ENCODE peak calls at places on chromosomes 13 and 19, in eight cellular contexts. One of them, this sample, is unnamed.

GRCh38 chr13:86559915-86560314 is 760.7 kb upstream of the SLITRK6 start:
- DNase-seq in upper lobe of left lung: no peak
- DNase-seq in stimulated activated CD8-positive, alpha-beta memory T cell treated with anti-CD3 and anti-CD28 coated beads, Interleukin-15, amount 100 ng/mL, for 24 hours: no peak
- DNase-seq in mammary epithelial cell: no peak
- DNase-seq in caudate nucleus: no peak
- DNase-seq in activated CD8-positive, alpha-beta memory T cell treated with anti-CD3 and anti-CD28 coated beads for 48 hours: no peak
- DNase-seq in NCI-H1092 treated with DMSO at 0.1 percent for 48 hours: peak; percentile 57
- DNase-seq in T-helper 9 cell: no peak
- DNase-seq in this sample: no peak

GRCh38 chr13:53357582-53357981 is 329.0 kb downstream of the OLFM4 start:
- DNase-seq in upper lobe of left lung: no peak
- DNase-seq in NCI-H1092 treated with DMSO at 0.1 percent for 48 hours: no peak
- DNase-seq in mammary epithelial cell: no peak
- DNase-seq in caudate nucleus: no peak
- DNase-seq in stimulated activated CD8-positive, alpha-beta memory T cell treated with anti-CD3 and anti-CD28 coated beads, Interleukin-15, amount 100 ng/mL, for 24 hours: no peak
- DNase-seq in T-helper 9 cell: no peak
- DNase-seq in activated CD8-positive, alpha-beta memory T cell treated with anti-CD3 and anti-CD28 coated beads for 48 hours: no peak
- DNase-seq in this sample: no peak

GRCh38 chr19:42634409-42635232 is 39.9 kb upstream of the CEACAM8 start:
- DNase-seq in activated CD8-positive, alpha-beta memory T cell treated with anti-CD3 and anti-CD28 coated beads for 48 hours: no peak
- DNase-seq in mammary epithelial cell: peak; percentile 34
- DNase-seq in upper lobe of left lung: no peak
- DNase-seq in caudate nucleus: peak; percentile 0
- DNase-seq in stimulated activated CD8-positive, alpha-beta memory T cell treated with anti-CD3 and anti-CD28 coated beads, Interleukin-15, amount 100 ng/mL, for 24 hours: no peak
- DNase-seq in NCI-H1092 treated with DMSO at 0.1 percent for 48 hours: peak; percentile 0
- DNase-seq in T-helper 9 cell: peak; percentile 5
- DNase-seq in this sample: no peak

GRCh38 chr13:25865391-25865790 is 186.4 kb downstream of the SHISA2 start:
- DNase-seq in NCI-H1092 treated with DMSO at 0.1 percent for 48 hours: no peak
- DNase-seq in upper lobe of left lung: no peak
- DNase-seq in stimulated activated CD8-positive, alpha-beta memory T cell treated with anti-CD3 and anti-CD28 coated beads, Interleukin-15, amount 100 ng/mL, for 24 hours: no peak
- DNase-seq in mammary epithelial cell: no peak
- DNase-seq in activated CD8-positive, alpha-beta memory T cell treated with anti-CD3 and anti-CD28 coated beads for 48 hours: no peak
- DNase-seq in caudate nucleus: no peak
- DNase-seq in T-helper 9 cell: no peak
- DNase-seq in this sample: no peak

GRCh38 chr13:110466261-110466660 is 95.3 kb downstream of the RAB20 start:
- DNase-seq in NCI-H1092 treated with DMSO at 0.1 percent for 48 hours: no peak
- DNase-seq in mammary epithelial cell: no peak
- DNase-seq in caudate nucleus: no peak
- DNase-seq in upper lobe of left lung: no peak
- DNase-seq in T-helper 9 cell: no peak
- DNase-seq in activated CD8-positive, alpha-beta memory T cell treated with anti-CD3 and anti-CD28 coated beads for 48 hours: no peak
- DNase-seq in stimulated activated CD8-positive, alpha-beta memory T cell treated with anti-CD3 and anti-CD28 coated beads, Interleukin-15, amount 100 ng/mL, for 24 hours: no peak
- DNase-seq in this sample: no peak

GRCh38 chr19:6739390-6739883 is at the start of gene TRIP10:
- DNase-seq in activated CD8-positive, alpha-beta memory T cell treated with anti-CD3 and anti-CD28 coated beads for 48 hours: peak; percentile 72
- DNase-seq in caudate nucleus: peak; percentile 84
- DNase-seq in upper lobe of left lung: peak; percentile 96
- DNase-seq in NCI-H1092 treated with DMSO at 0.1 percent for 48 hours: peak; percentile 6
- DNase-seq in stimulated activated CD8-positive, alpha-beta memory T cell treated with anti-CD3 and anti-CD28 coated beads, Interleukin-15, amount 100 ng/mL, for 24 hours: peak; percentile 69
- DNase-seq in T-helper 9 cell: peak; percentile 77
- DNase-seq in mammary epithelial cell: peak; percentile 57
- DNase-seq in this sample: peak; percentile 72

GRCh38 chr19:30870861-30871260 is 478.4 kb downstream of the TSHZ3 start:
- DNase-seq in mammary epithelial cell: no peak
- DNase-seq in caudate nucleus: no peak
- DNase-seq in stimulated activated CD8-positive, alpha-beta memory T cell treated with anti-CD3 and anti-CD28 coated beads, Interleukin-15, amount 100 ng/mL, for 24 hours: no peak
- DNase-seq in NCI-H1092 treated with DMSO at 0.1 percent for 48 hours: no peak
- DNase-seq in T-helper 9 cell: no peak
- DNase-seq in upper lobe of left lung: no peak
- DNase-seq in activated CD8-positive, alpha-beta memory T cell treated with anti-CD3 and anti-CD28 coated beads for 48 hours: no peak
- DNase-seq in this sample: no peak

GRCh38 chr19:4035582-4035981 is 28.0 kb downstream of the PIAS4 start:
- DNase-seq in NCI-H1092 treated with DMSO at 0.1 percent for 48 hours: no peak
- DNase-seq in stimulated activated CD8-positive, alpha-beta memory T cell treated with anti-CD3 and anti-CD28 coated beads, Interleukin-15, amount 100 ng/mL, for 24 hours: no peak
- DNase-seq in activated CD8-positive, alpha-beta memory T cell treated with anti-CD3 and anti-CD28 coated beads for 48 hours: no peak
- DNase-seq in mammary epithelial cell: no peak
- DNase-seq in caudate nucleus: no peak
- DNase-seq in upper lobe of left lung: no peak
- DNase-seq in T-helper 9 cell: no peak
- DNase-seq in this sample: peak; percentile 15

GRCh38 chr13:34570954-34571353 is 371.1 kb upstream of the NBEA start:
- DNase-seq in upper lobe of left lung: no peak
- DNase-seq in T-helper 9 cell: no peak
- DNase-seq in stimulated activated CD8-positive, alpha-beta memory T cell treated with anti-CD3 and anti-CD28 coated beads, Interleukin-15, amount 100 ng/mL, for 24 hours: no peak
- DNase-seq in NCI-H1092 treated with DMSO at 0.1 percent for 48 hours: no peak
- DNase-seq in caudate nucleus: no peak
- DNase-seq in mammary epithelial cell: no peak
- DNase-seq in activated CD8-positive, alpha-beta memory T cell treated with anti-CD3 and anti-CD28 coated beads for 48 hours: no peak
- DNase-seq in this sample: no peak

GRCh38 chr13:77362166-77362565 is 35.3 kb upstream of the MYCBP2 start:
- DNase-seq in caudate nucleus: no peak
- DNase-seq in stimulated activated CD8-positive, alpha-beta memory T cell treated with anti-CD3 and anti-CD28 coated beads, Interleukin-15, amount 100 ng/mL, for 24 hours: no peak
- DNase-seq in mammary epithelial cell: no peak
- DNase-seq in activated CD8-positive, alpha-beta memory T cell treated with anti-CD3 and anti-CD28 coated beads for 48 hours: no peak
- DNase-seq in NCI-H1092 treated with DMSO at 0.1 percent for 48 hours: no peak
- DNase-seq in upper lobe of left lung: no peak
- DNase-seq in T-helper 9 cell: no peak
- DNase-seq in this sample: no peak

GRCh38 chr13:32142956-32143375 is 111.4 kb downstream of the FRY start:
- DNase-seq in NCI-H1092 treated with DMSO at 0.1 percent for 48 hours: no peak
- DNase-seq in stimulated activated CD8-positive, alpha-beta memory T cell treated with anti-CD3 and anti-CD28 coated beads, Interleukin-15, amount 100 ng/mL, for 24 hours: no peak
- DNase-seq in caudate nucleus: no peak
- DNase-seq in mammary epithelial cell: peak; percentile 17
- DNase-seq in upper lobe of left lung: no peak
- DNase-seq in T-helper 9 cell: no peak
- DNase-seq in activated CD8-positive, alpha-beta memory T cell treated with anti-CD3 and anti-CD28 coated beads for 48 hours: no peak
- DNase-seq in this sample: no peak

GRCh38 chr13:48334534-48335127 is 31.1 kb downstream of the RB1 start:
- DNase-seq in T-helper 9 cell: no peak
- DNase-seq in mammary epithelial cell: peak; percentile 17
- DNase-seq in upper lobe of left lung: no peak
- DNase-seq in stimulated activated CD8-positive, alpha-beta memory T cell treated with anti-CD3 and anti-CD28 coated beads, Interleukin-15, amount 100 ng/mL, for 24 hours: no peak
- DNase-seq in caudate nucleus: no peak
- DNase-seq in NCI-H1092 treated with DMSO at 0.1 percent for 48 hours: no peak
- DNase-seq in activated CD8-positive, alpha-beta memory T cell treated with anti-CD3 and anti-CD28 coated beads for 48 hours: no peak
- DNase-seq in this sample: no peak

GRCh38 chr13:73740681-73741080 is 393.5 kb downstream of the KLF12 start:
- DNase-seq in upper lobe of left lung: no peak
- DNase-seq in stimulated activated CD8-positive, alpha-beta memory T cell treated with anti-CD3 and anti-CD28 coated beads, Interleukin-15, amount 100 ng/mL, for 24 hours: no peak
- DNase-seq in mammary epithelial cell: no peak
- DNase-seq in T-helper 9 cell: no peak
- DNase-seq in NCI-H1092 treated with DMSO at 0.1 percent for 48 hours: no peak
- DNase-seq in activated CD8-positive, alpha-beta memory T cell treated with anti-CD3 and anti-CD28 coated beads for 48 hours: no peak
- DNase-seq in caudate nucleus: no peak
- DNase-seq in this sample: no peak